ENCODE peak calls at places on chromosomes 16 and 17, in seven cellular contexts. O, S, F, A, E, N and P are unnamed samples.

GRCh38 chr17:59238904-59239303 is 18.6 kb downstream of the GDPD1 start:
- DNase-seq in A (no peak), N (no peak), O (no peak), E (no peak), F (no peak), S (no peak), P (no peak)

GRCh38 chr17:57445051-57445450 is 188.7 kb downstream of the MSI2 start:
- DNase-seq in N (peak), E (no peak), F (no peak), A (no peak), O (no peak), S (peak), P (peak)

GRCh38 chr17:45288825-45289224 is 26.9 kb upstream of the SPATA32 start:
- DNase-seq in O (no peak), S (no peak), N (no peak), E (no peak), A (no peak), F (no peak), P (no peak)

GRCh38 chr16:86494039-86494564 is 16.2 kb upstream of the FOXF1 start:
- DNase-seq in F (peak), A (no peak), O (no peak), N (peak), S (no peak), E (no peak), P (no peak)

GRCh38 chr17:17836818-17837379 is at the start of gene SREBF1:
- DNase-seq in A (peak), N (peak), F (peak), S (peak), E (peak), O (peak), P (peak)

GRCh38 chr16:79589495-79590134 is 10.9 kb downstream of the MAF start:
- DNase-seq in S (no peak), N (no peak), A (peak), F (peak), E (no peak), O (no peak), P (no peak)

GRCh38 chr17:77403854-77404253 is 263.1 kb downstream of the SEC14L1 start:
- DNase-seq in F (no peak), E (no peak), A (no peak), O (no peak), S (no peak), N (no peak), P (no peak)

GRCh38 chr16:74071996-74072559 is 224.5 kb upstream of the PSMD7 start:
- DNase-seq in E (no peak), F (no peak), S (no peak), N (no peak), A (no peak), O (no peak), P (no peak)

GRCh38 chr17:28738680-28739384 is 5.0 kb upstream of the TRAF4 start:
- DNase-seq in A (no peak), N (no peak), F (no peak), S (no peak), O (no peak), E (no peak), P (peak)

GRCh38 chr17:46795379-46795952 is 23.0 kb downstream of the WNT3 start:
- DNase-seq in F (no peak), S (no peak), O (no peak), E (no peak), A (no peak), N (no peak), P (peak)

GRCh38 chr16:68360971-68361370 is 50.2 kb downstream of the PRMT7 start:
- DNase-seq in A (no peak), F (no peak), E (no peak), O (no peak), S (no peak), N (no peak), P (no peak)

GRCh38 chr17:10107320-10108165 is 90.9 kb downstream of the GAS7 start:
- DNase-seq in E (no peak), A (no peak), O (no peak), F (no peak), S (no peak), N (no peak), P (no peak)

GRCh38 chr16:595094-595528 is 5.2 kb downstream of the RAB40C start:
- DNase-seq in F (no peak), O (no peak), A (no peak), E (no peak), S (no peak), N (no peak), P (no peak)

GRCh38 chr17:51857052-51857593 is 301.4 kb downstream of the CA10 start:
- DNase-seq in O (no peak), A (no peak), S (peak), F (peak), E (no peak), N (no peak), P (no peak)

GRCh38 chr17:61574542-61575351 is 16.3 kb downstream of the NACA2 start:
- DNase-seq in O (peak), F (peak), N (peak), A (no peak), S (peak), E (peak), P (no peak)

GRCh38 chr17:5486206-5487124 is at the start of gene MIS12:
- DNase-seq in O (peak), N (peak), A (peak), F (peak), E (peak), S (peak), P (peak)

GRCh38 chr17:5536831-5537230 is 47.5 kb downstream of the NLRP1 start:
- DNase-seq in S (no peak), A (no peak), N (no peak), F (no peak), O (no peak), E (no peak), P (no peak)

GRCh38 chr16:20355114-20355782 is 2.7 kb upstream of the UMOD start:
- DNase-seq in N (no peak), S (no peak), F (no peak), A (no peak), O (no peak), E (no peak), P (no peak)

GRCh38 chr17:81285179-81285878 is 9.8 kb downstream of the SLC38A10 start:
- DNase-seq in S (no peak), N (no peak), E (no peak), F (no peak), A (no peak), O (peak), P (peak)

GRCh38 chr17:58215685-58216084 is 3.4 kb downstream of the MKS1 start:
- DNase-seq in O (no peak), A (no peak), N (no peak), S (peak), F (no peak), E (no peak), P (no peak)

GRCh38 chr16:20868890-20869289 is 31.3 kb downstream of the DCUN1D3 start:
- DNase-seq in F (no peak), S (no peak), A (no peak), O (peak), E (no peak), N (peak), P (no peak)

GRCh38 chr17:47652570-47652969 is 2.9 kb downstream of the KPNB1 start:
- DNase-seq in A (no peak), F (no peak), O (peak), S (peak), E (no peak), N (peak), P (no peak)

GRCh38 chr16:5020551-5020950 is 13.2 kb downstream of the NAGPA start:
- DNase-seq in S (no peak), E (no peak), N (no peak), O (no peak), A (no peak), F (no peak), P (no peak)

GRCh38 chr17:10069301-10069700 is 129.1 kb downstream of the GAS7 start:
- DNase-seq in E (no peak), S (no peak), O (no peak), A (no peak), F (no peak), N (no peak), P (no peak)

GRCh38 chr17:21318439-21318838 is 33.9 kb downstream of the MAP2K3 start:
- DNase-seq in F (peak), E (no peak), S (no peak), A (peak), O (no peak), N (no peak), P (no peak)

GRCh38 chr17:28897769-28898259 is 281 bp upstream of the FLOT2 start:
- DNase-seq in O (no peak), E (peak), N (no peak), S (no peak), A (no peak), F (no peak), P (no peak)

GRCh38 chr17:13541032-13541480 is 60.7 kb downstream of the HS3ST3A1 start:
- DNase-seq in O (peak), S (no peak), A (no peak), N (peak), E (no peak), F (no peak), P (no peak)

GRCh38 chr17:60863892-60864673 is 186.4 kb downstream of the BCAS3 start:
- DNase-seq in O (peak), N (peak), F (no peak), S (peak), A (no peak), E (no peak), P (no peak)

GRCh38 chr17:28907709-28908475 is 5.0 kb upstream of the DHRS13 start:
- DNase-seq in A (no peak), O (peak), N (no peak), F (no peak), E (no peak), S (no peak), P (no peak)

GRCh38 chr16:82776466-82777146 is 149.8 kb downstream of the CDH13 start:
- DNase-seq in E (no peak), O (no peak), S (no peak), A (no peak), N (peak), F (no peak), P (no peak)

GRCh38 chr17:41647038-41647813 is 22.9 kb upstream of the KRT17 start:
- DNase-seq in A (no peak), S (peak), E (no peak), O (no peak), N (no peak), F (no peak), P (no peak)

GRCh38 chr16:77273815-77274214 is 74.6 kb downstream of the SYCE1L start:
- DNase-seq in A (no peak), E (no peak), S (peak), N (peak), O (no peak), F (no peak), P (no peak)

DNA sequence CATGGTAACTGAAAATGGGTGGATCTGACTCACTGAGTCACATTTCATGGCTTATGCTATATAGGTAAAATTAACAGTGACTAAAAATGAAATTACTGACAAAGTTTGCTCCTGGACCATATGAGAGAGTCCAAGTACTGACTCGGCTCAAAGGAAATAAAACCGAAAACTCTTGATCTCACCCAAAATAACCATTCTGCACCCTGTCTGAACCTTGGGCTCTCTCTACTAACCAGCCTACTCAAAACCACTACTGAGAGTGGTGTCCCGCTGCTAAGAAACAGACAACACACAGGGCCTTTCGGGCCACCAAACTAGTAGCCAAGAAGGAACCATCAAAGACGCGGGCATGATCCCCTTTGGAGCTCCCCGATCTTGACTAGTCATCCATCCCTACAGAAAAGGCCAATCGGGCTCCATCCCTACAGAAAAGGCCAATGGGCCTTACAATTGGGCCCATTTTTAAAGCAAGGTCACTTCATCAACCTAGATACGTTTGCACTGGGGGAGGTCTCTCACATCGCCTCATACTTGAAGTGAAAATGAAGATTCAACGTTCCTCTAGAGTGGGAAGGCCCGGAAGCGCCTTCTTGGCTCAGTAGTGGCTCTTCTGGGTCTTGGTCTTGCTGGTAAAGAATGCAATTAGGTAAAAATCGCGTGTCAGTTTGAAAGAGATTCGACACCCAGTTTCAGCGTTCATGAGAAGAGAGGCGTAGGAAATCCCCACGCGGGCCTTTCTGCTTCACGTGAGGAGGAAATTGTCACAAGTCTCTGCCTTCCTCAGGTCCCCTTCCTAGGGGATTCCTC is 715 bp upstream of the ZPBP2 start:
- DNase-seq in A (no peak), N (no peak), E (no peak), F (no peak), S (no peak), O (no peak), P (no peak)
- H4K8ac ChIP-seq in A (no peak), N (no peak), E (no peak), F (no peak), S (no peak), O (no peak), P (no peak)

GRCh38 chr16:2179107-2179501 is 17.3 kb downstream of the CASKIN1 start:
- DNase-seq in F (no peak), S (no peak), E (no peak), N (no peak), O (no peak), A (no peak), P (no peak)

GRCh38 chr16:2179576-2179975 is 16.8 kb downstream of the CASKIN1 start:
- DNase-seq in A (no peak), N (no peak), O (no peak), S (no peak), E (no peak), F (no peak), P (peak)

GRCh38 chr16:2180461-2180860 is 15.9 kb downstream of the CASKIN1 start:
- DNase-seq in S (no peak), E (no peak), A (no peak), N (no peak), O (no peak), F (no peak), P (peak)

GRCh38 chr16:2181952-2182351 is 14.5 kb downstream of the CASKIN1 start:
- DNase-seq in S (no peak), E (no peak), A (no peak), F (no peak), O (no peak), N (no peak), P (no peak)

DNA sequence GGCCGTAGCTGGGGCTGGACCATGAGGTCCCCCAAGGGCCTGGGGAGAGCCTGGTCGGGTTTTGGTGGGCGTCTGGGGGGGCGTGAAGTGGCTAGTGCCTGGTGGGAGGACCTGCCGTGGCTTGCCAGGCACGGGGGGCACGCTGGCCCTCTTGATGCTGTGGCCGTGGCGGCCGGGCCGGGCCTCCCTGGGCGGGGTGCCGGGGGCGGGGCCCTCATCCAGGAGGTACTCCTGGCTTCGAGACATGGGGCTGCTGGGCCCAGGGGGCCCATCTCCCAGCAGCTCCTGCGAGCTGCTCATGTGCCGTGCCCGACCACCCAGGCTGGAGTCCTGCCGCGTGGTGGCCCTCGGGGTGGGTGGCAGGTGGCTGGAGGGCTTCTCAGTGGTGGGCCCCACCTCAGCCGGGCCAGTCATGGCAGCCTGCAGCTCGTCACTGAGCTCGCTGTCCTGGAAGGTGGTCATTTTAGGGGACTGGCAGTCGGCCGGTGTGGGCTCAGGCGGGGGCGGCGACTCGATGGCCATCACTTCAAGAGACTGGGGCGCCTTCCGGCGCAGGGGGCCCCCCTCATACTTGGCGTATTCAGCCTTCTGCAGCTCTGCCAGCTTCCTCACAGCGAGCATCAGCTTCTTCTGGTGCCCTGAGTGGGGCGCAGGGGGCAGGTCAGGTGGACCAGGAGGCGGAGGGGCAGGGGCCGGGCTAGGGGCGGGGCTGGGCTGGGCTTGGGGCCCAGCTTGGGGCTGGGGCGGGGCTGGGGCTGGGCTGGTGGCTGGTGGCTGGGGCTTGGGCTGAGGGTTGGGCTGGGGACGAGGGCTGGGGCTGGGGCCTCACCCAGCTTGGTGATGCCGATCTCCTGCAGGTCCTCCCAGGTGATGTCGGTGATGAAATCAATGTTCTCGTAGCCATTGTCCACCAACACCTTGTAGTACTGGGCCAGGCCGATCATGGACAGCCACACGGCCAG is 15.2 kb downstream of the CASKIN1 start:
- DNase-seq in N (no peak), A (no peak), O (no peak), F (peak), E (no peak), S (no peak), P (no peak)
- H4K8ac ChIP-seq in N (no peak), A (peak), O (no peak), F (no peak), E (no peak), S (no peak), P (no peak)

GRCh38 chr16:23215435-23215834 is 32.9 kb downstream of the SCNN1G start:
- DNase-seq in O (no peak), N (no peak), S (no peak), A (no peak), F (no peak), E (no peak), P (no peak)
- H4K8ac ChIP-seq in O (no peak), N (no peak), S (no peak), A (no peak), F (no peak), E (no peak), P (no peak)

GRCh38 chr16:11234884-11235702 is 20.9 kb downstream of the SOCS1 start:
- DNase-seq in S (no peak), E (no peak), A (no peak), N (peak), O (peak), F (no peak), P (no peak)

GRCh38 chr16:11232302-11232851 is 23.6 kb downstream of the SOCS1 start:
- DNase-seq in O (no peak), N (no peak), A (no peak), F (no peak), S (no peak), E (no peak), P (no peak)

GRCh38 chr16:11232852-11233726 is 22.9 kb downstream of the SOCS1 start:
- DNase-seq in A (peak), N (no peak), F (peak), E (no peak), S (peak), O (no peak), P (no peak)

GRCh38 chr16:11235703-11235991 is 20.4 kb downstream of the SOCS1 start:
- DNase-seq in F (no peak), N (no peak), E (no peak), A (no peak), O (no peak), S (no peak), P (no peak)

DNA sequence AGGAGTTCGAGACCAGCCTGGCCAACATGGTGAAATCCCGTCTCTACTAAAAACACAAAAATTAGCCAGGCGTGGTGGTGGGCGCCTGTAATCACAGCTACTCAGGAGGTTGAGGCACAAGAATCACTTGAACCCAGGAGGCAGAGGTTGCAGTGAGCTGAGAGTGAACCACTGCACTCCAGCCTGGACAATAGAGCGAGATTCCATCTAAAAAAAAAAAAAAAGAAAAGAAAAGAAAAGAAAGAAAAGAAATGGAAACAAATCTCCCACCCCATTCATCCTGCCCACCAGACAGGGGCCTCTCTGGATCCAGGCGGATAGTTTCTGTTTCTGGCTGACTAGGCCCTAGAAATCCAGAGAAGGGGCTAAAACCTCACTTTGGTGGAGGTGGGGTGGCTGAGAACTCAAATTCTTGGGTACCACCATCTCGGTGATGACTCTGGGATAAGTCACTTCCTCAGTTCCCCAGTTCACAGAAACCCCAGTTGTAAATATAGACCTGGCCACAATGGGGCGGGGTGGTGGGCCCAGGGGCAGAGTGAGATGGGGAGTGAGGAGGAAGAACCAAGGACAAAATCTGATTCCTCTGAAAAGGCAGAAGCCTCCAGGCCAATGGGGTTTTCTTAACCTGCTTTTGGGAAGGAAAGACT is 22.2 kb downstream of the SOCS1 start:
- DNase-seq in F (peak), S (peak), A (peak), O (no peak), N (no peak), E (no peak), P (no peak)
- H4K8ac ChIP-seq in F (no peak), S (no peak), A (no peak), O (no peak), N (no peak), E (no peak), P (no peak)

GRCh38 chr17:49573510-49574282 is 2.0 kb upstream of the NXPH3 start:
- DNase-seq in N (no peak), F (no peak), S (no peak), A (no peak), O (no peak), E (no peak), P (no peak)

GRCh38 chr17:49571764-49572163 is 3.9 kb upstream of the NXPH3 start:
- DNase-seq in A (no peak), F (no peak), N (no peak), S (no peak), E (no peak), O (no peak), P (no peak)

GRCh38 chr17:49572226-49572625 is 3.4 kb upstream of the NXPH3 start:
- DNase-seq in S (no peak), O (no peak), F (no peak), E (no peak), A (no peak), N (no peak), P (no peak)

GRCh38 chr17:49574283-49574892 is 1.3 kb upstream of the NXPH3 start:
- DNase-seq in F (no peak), O (no peak), E (no peak), S (no peak), A (no peak), N (no peak), P (no peak)

GRCh38 chr17:49572806-49573420 is 2.8 kb upstream of the NXPH3 start:
- DNase-seq in A (no peak), O (no peak), F (no peak), E (no peak), S (no peak), N (no peak), P (no peak)
- H4K8ac ChIP-seq in A (no peak), O (no peak), F (no peak), E (no peak), S (no peak), N (no peak), P (no peak)